ENCODE peak calls at places on chromosomes 6 and 20, in eight cellular contexts. Q is lung, V is astrocyte of the spinal cord, K is epithelial cell of proximal tubule, L is heart left ventricle, U is fibroblast of mammary gland, E is IMR-90, Y is thyroid gland. A is an unnamed sample.

GRCh38 chr20:35395728-35396127 is 16.0 kb downstream of the UQCC1 start:
- DNase-seq in V (peak; percentile 86), U (peak; percentile 80), E (peak; percentile 81), Q (no peak), K (no peak), Y (no peak), L (no peak), A (no peak)

GRCh38 chr20:35823147-35823546 is 51.3 kb downstream of the PHF20 start:
- DNase-seq in U (no peak), V (no peak), K (no peak), L (no peak), Y (no peak), E (no peak), Q (no peak), A (no peak)

GRCh38 chr20:23366384-23366783 is 4.4 kb downstream of the GZF1 start:
- DNase-seq in Q (no peak), V (no peak), E (no peak), L (no peak), U (no peak), K (no peak), Y (no peak), A (no peak)

GRCh38 chr6:139882234-139882633 is 507.8 kb upstream of the CITED2 start:
- DNase-seq in E (peak; percentile 78), K (no peak), L (no peak), Q (no peak), U (peak; percentile 31), V (peak; percentile 72), Y (peak; percentile 10), A (no peak)

GRCh38 chr6:89819336-89820130 is at the start of gene MDN1:
- DNase-seq in Y (peak; percentile 94), L (peak; percentile 94), E (peak; percentile 95), U (peak; percentile 95), V (peak; percentile 93), K (peak; percentile 61), Q (peak; percentile 91), A (peak; percentile 89)

GRCh38 chr20:37291724-37292126 is 2.3 kb downstream of the MANBAL start:
- DNase-seq in Y (no peak), U (no peak), Q (no peak), E (no peak), V (no peak), L (no peak), K (no peak), A (no peak)

GRCh38 chr6:74606488-74607135 is 599.2 kb downstream of the COL12A1 start:
- DNase-seq in Y (no peak), U (peak; percentile 95), K (peak; percentile 31), L (no peak), Q (no peak), E (peak; percentile 96), V (peak; percentile 92), A (no peak)

GRCh38 chr6:159852877-159853276 is 37.9 kb upstream of the MAS1 start:
- DNase-seq in V (no peak), Y (no peak), U (peak; percentile 15), Q (no peak), K (no peak), E (no peak), L (no peak), A (no peak)

GRCh38 chr6:87722831-87723726 is 21.0 kb upstream of the AKIRIN2 start:
- DNase-seq in V (peak; percentile 98), K (peak; percentile 94), U (peak; percentile 98), Q (peak; percentile 59), E (peak; percentile 95), Y (peak; percentile 81), L (peak; percentile 80), A (peak; percentile 44)

GRCh38 chr6:2760882-2761842 is 4.0 kb upstream of the WRNIP1 start:
- DNase-seq in Y (no peak), E (no peak), U (no peak), L (no peak), K (no peak), Q (no peak), V (no peak), A (no peak)

GRCh38 chr6:105321728-105322127 is 81.2 kb downstream of the PREP start:
- DNase-seq in Q (no peak), V (no peak), Y (no peak), K (no peak), E (no peak), U (no peak), L (no peak), A (no peak)

GRCh38 chr6:96015791-96016776 is at the start of gene FUT9:
- DNase-seq in U (no peak), Y (no peak), V (no peak), Q (no peak), L (peak; percentile 11), E (no peak), K (no peak), A (peak; percentile 78)

GRCh38 chr6:27565839-27566779 is 93.2 kb upstream of the ZNF184 start:
- DNase-seq in Y (no peak), K (no peak), V (no peak), L (no peak), E (no peak), U (no peak), Q (no peak), A (no peak)

GRCh38 chr20:50244352-50245149 is 53.9 kb downstream of the CEBPB start:
- DNase-seq in U (no peak), K (no peak), L (no peak), E (no peak), V (no peak), Y (peak; percentile 64), Q (no peak), A (peak; percentile 73)

GRCh38 chr20:50788045-50788867 is 6.6 kb upstream of the BCAS4 start:
- DNase-seq in U (peak; percentile 81), Q (peak; percentile 39), K (no peak), Y (peak; percentile 26), L (no peak), V (peak; percentile 57), E (peak; percentile 68), A (no peak)

DNA sequence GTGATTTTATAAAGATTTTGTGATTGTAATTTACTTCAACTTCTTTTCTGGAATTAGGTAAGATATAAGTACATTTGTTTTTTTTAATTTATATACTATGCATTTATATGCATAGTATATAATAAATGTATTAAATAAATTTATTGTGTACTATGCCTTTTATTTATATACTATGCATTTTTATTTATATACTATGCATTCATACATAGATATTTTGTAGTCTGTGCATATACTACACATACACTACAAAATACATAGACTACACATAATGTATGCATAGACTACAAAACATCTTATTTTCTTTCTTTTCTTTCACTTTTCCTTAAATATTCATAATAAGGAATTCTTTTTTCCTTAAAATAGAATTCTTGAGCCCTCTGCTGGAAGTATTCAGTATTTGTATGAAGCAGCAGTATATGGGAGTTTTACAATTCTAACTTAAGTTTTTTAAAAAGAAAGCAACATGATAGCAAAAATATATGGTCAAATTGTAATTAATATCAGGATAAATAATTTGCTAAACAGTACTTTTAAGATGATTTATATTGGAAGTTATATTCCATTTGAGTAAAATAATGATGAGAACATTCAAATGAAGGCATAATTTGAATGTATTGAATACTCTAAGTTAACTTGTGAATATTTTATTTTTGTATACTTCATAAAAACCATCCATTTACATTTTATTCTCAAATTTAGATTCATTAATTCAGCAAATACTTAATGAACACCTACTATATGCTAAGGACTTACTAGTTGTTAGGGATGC is 129.3 kb downstream of the KLHL32 start:
- DNase-seq in L (no peak), Q (no peak), U (peak; percentile 37), V (peak; percentile 50), Y (no peak), K (no peak), E (peak; percentile 34), A (no peak)
- TF ChIP-seq CTCF in L (peak; percentile 45), Q (no peak), U (peak; percentile 52), V (peak; percentile 51), Y (no peak), K (peak; percentile 55), E (peak; percentile 66), A (peak; percentile 40)

DNA sequence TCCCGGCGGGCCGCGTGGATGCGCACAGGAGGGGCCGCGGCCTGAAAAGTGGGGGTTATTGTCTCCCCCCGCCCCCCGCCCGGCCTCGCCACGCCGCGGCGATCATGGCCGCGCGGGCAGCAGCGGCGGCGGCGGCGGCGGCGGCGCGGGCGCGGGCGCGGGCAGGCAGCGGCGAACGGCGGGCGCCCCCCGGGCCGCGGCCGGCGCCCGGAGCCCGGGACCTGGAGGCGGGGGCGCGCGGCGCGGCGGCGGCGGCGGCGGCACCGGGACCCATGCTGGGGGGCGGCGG is 343 bp downstream of the ARID1B start:
- DNase-seq in L (no peak), Y (no peak), E (no peak), U (no peak), K (no peak), V (no peak), Q (no peak), A (no peak)
- H3K4me3 ChIP-seq in L (peak overlapping the region; percentile 70), Y (no peak overlapping the region), E (peak overlapping the region; percentile 99), U (peak overlapping the region; percentile 59), K (peak overlapping the region; percentile 74), V (peak overlapping the region; percentile 73), Q (peak overlapping the region; percentile 98), A (peak overlapping the region; percentile 95)

DNA sequence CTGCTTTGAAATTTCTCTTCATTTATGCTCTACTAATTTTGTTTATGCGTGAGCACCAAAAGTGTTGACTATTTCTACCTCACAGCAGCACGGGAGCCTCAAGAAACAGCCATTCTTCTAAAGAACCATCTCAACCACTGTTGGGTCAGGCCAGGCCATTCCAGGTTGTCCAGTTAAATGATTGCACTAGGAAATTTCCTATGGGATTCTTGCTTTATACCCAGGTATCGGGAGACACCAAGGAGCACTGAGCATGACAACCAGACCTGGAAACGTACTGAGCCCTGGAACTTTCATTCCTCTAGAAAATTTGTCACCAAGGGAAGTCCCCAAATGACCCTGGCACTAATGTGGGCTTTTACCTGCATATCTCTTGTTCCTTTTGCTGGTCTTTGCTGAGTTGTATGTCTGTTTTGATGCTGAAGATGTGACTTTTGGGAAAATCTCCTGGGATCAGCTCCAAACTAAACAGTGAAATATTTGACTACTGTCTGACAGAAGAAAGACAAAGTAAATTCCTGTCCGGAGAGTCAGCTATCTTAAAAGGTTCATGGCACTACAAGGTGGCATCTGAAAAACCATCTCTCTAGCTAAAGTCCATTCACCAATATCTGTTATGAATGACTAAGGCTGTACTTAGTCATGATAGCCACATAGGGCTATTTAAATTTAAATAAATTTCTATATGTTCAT is 70.5 kb downstream of the SNAP25 start:
- DNase-seq in U (no peak), E (no peak), Y (no peak), L (no peak), K (no peak), Q (no peak), V (no peak), A (no peak)
- TF ChIP-seq CTCF in U (no peak), E (no peak), Y (no peak), L (no peak), K (no peak), Q (no peak), V (no peak), A (no peak)

DNA sequence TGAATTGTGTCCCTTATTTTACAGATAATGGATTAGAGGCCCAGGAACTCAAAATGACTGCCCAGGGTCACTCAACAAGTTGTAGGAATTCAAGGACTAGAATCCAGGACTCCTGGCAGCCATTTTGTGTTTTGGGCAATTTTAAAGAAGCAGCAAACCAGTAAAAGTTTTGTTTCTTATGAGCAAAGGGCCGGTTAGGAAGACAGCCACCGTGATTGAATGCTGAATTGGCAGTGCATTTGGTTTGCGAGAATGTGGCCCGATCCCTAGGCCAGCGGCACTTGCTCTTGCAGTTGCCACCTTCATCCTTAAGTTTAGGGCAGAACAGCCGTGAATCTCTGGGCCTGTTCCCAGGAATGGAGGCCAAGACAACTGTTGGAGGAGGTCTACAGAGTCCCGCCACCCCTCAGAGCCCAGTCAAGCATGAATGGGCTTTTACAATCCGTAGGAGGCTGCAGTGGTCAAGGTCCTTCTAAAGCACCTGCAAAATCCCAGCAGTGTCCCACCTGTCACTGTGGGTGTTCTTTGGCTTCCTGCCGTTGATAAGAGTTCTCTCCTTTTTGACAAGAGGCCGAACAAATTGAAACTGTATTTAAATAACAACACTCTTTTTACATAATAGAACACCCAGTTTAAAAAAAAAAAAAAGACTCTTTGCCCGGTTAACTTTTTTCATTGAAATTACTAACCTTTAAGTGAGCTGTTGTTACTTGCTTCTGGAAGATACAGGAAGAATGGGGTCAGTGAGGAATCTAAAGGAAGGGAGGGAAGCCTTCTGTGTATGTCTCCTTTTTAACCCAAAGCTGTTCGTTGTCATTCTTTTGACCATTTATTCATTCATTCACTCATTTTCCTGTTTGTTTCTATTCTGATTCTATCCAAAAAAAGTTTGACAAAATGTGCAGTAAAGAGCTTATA is 68.7 kb downstream of the PHACTR2 start:
- DNase-seq in Q (no peak), Y (peak; percentile 80), L (no peak), V (no peak), K (no peak), E (no peak), U (no peak), A (no peak)
- H3K4me3 ChIP-seq in Q (no peak overlapping the region), Y (no peak overlapping the region), L (peak overlapping the region; percentile 9), V (no peak overlapping the region), K (peak overlapping the region; percentile 31), E (peak overlapping the region; percentile 12), U (no peak overlapping the region), A (peak overlapping the region; percentile 28)